ENCODE peak calls at places on chromosomes 4 and X, in four cellular contexts. U is heart left ventricle, H is hepatocyte, M is psoas muscle. T is an unnamed sample.

GRCh38 chrX:152635941-152636340 is 1.8 kb upstream of the GABRQ start:
- DNase-seq in U (no peak), H (peak), M (no peak), T (no peak)

GRCh38 chrX:100687128-100687527 is 43.1 kb downstream of the SRPX2 start:
- DNase-seq in U (no peak), H (no peak), M (no peak), T (no peak)

GRCh38 chrX:81120270-81120935 is 81.3 kb downstream of the HMGN5 start:
- DNase-seq in U (no peak), H (no peak), M (no peak), T (no peak)

GRCh38 chr4:99383833-99384392 is 31.4 kb upstream of the ADH1C start:
- DNase-seq in U (peak), H (peak), M (peak), T (no peak)

GRCh38 chr4:184784628-184785257 is 41.0 kb downstream of the ACSL1 start:
- DNase-seq in U (no peak), H (no peak), M (no peak), T (no peak)

GRCh38 chrX:151929131-151929530 is 16.4 kb downstream of the MAGEA4 start:
- DNase-seq in U (no peak), H (no peak), M (no peak), T (no peak)

GRCh38 chr4:136864580-136865185 is 667.6 kb downstream of the PCDH18 start:
- DNase-seq in U (no peak), H (peak), M (no peak), T (no peak)

GRCh38 chr4:137998666-137999429 is 243.3 kb downstream of the SLC7A11 start:
- DNase-seq in U (no peak), H (no peak), M (no peak), T (no peak)

GRCh38 chrX:154401918-154402621 is 3.9 kb downstream of the RPL10 start:
- DNase-seq in U (no peak), H (peak), M (no peak), T (no peak)

GRCh38 chrX:150704030-150704613 is 10.9 kb downstream of the MTMR1 start:
- DNase-seq in U (no peak), H (no peak), M (no peak), T (no peak)

GRCh38 chr4:151854731-151855130 is 93.9 kb upstream of the GATB start:
- DNase-seq in U (no peak), H (no peak), M (no peak), T (no peak)

GRCh38 chr4:112073201-112073600 is 72.1 kb upstream of the FAM241A start:
- DNase-seq in U (no peak), H (no peak), M (no peak), T (no peak)

GRCh38 chr4:10100734-10101216 is 15.8 kb downstream of the WDR1 start:
- DNase-seq in U (no peak), H (no peak), M (no peak), T (no peak)

GRCh38 chrX:40806511-40807220 is 71.3 kb upstream of the MED14 start:
- DNase-seq in U (no peak), H (no peak), M (no peak), T (no peak)

GRCh38 chrX:123277821-123278220 is 93.7 kb downstream of the GRIA3 start:
- DNase-seq in U (no peak), H (no peak), M (no peak), T (no peak)

GRCh38 chr4:95085118-95085833 is 327.5 kb downstream of the BMPR1B start:
- DNase-seq in U (no peak), H (no peak), M (no peak), T (no peak)

GRCh38 chr4:5874811-5875465 is 17.9 kb downstream of the CRMP1 start:
- DNase-seq in U (no peak), H (no peak), M (no peak), T (no peak)

GRCh38 chr4:87985097-87985886 is 9.8 kb downstream of the SPP1 start:
- DNase-seq in U (peak), H (peak), M (no peak), T (no peak)

GRCh38 chr4:165604181-165604580 is 225.4 kb downstream of the CPE start:
- DNase-seq in U (no peak), H (no peak), M (no peak), T (no peak)

GRCh38 chr4:26141916-26142638 is 178.7 kb upstream of the RBPJ start:
- DNase-seq in U (peak), H (peak), M (peak), T (no peak)

GRCh38 chrX:65697915-65698796 is 30.7 kb downstream of the MSN start:
- DNase-seq in U (peak), H (no peak), M (peak), T (no peak)

GRCh38 chr4:92236907-92237306 is 66.9 kb upstream of the GRID2 start:
- DNase-seq in U (no peak), H (no peak), M (no peak), T (no peak)

GRCh38 chr4:10040049-10040892 is 19.0 kb upstream of the SLC2A9 start:
- DNase-seq in U (no peak), H (no peak), M (no peak), T (peak)

GRCh38 chr4:17695341-17695740 is 80.9 kb downstream of the MED28 start:
- DNase-seq in U (no peak), H (no peak), M (no peak), T (no peak)

GRCh38 chr4:128249787-128250668 is 37.6 kb downstream of the PGRMC2 start:
- DNase-seq in U (no peak), H (no peak), M (no peak), T (no peak)

GRCh38 chrX:12955882-12956703 is 18.8 kb upstream of the TMSB4X start:
- DNase-seq in U (peak), H (peak), M (peak), T (no peak)

GRCh38 chr4:145279122-145279960 is 99.0 kb upstream of the OTUD4 start:
- DNase-seq in U (no peak), H (no peak), M (no peak), T (no peak)

GRCh38 chr4:171644430-171645057 is 168.7 kb upstream of the GALNTL6 start:
- DNase-seq in U (no peak), H (no peak), M (no peak), T (no peak)

GRCh38 chr4:159191989-159192388 is 89.1 kb downstream of the RAPGEF2 start:
- DNase-seq in U (no peak), H (peak), M (no peak), T (no peak)

GRCh38 chr4:90002406-90003040 is 107.9 kb downstream of the MMRN1 start:
- DNase-seq in U (no peak), H (no peak), M (no peak), T (no peak)

GRCh38 chrX:97685753-97686152 is 802.0 kb downstream of the RPA4 start:
- DNase-seq in U (no peak), H (peak), M (no peak), T (no peak)

GRCh38 chr4:13544556-13545393 is 467 bp upstream of the NKX3-2 start:
- DNase-seq in U (peak), H (peak), M (peak), T (no peak)

GRCh38 chr4:13543648-13544555 is at the start of gene NKX3-2:
- DNase-seq in U (peak), H (peak), M (no peak), T (no peak)

GRCh38 chr4:13546374-13546854 is 2.1 kb upstream of the NKX3-2 start:
- DNase-seq in U (no peak), H (no peak), M (no peak), T (no peak)

GRCh38 chr4:13546855-13547562 is 2.7 kb upstream of the NKX3-2 start:
- DNase-seq in U (peak), H (peak), M (no peak), T (no peak)

GRCh38 chr4:13545394-13545808 is 1.1 kb upstream of the NKX3-2 start:
- DNase-seq in U (no peak), H (no peak), M (no peak), T (no peak)
- H3K4me3 ChIP-seq in U (no peak), H (peak), M (peak), T (peak)

GRCh38 chr4:3413217-3413671 is 28.5 kb upstream of the HGFAC start:
- DNase-seq in U (no peak), H (no peak), M (no peak), T (no peak)
- TF ChIP-seq CTCF in U (no peak), H (no peak), M (no peak), T (no peak)

DNA sequence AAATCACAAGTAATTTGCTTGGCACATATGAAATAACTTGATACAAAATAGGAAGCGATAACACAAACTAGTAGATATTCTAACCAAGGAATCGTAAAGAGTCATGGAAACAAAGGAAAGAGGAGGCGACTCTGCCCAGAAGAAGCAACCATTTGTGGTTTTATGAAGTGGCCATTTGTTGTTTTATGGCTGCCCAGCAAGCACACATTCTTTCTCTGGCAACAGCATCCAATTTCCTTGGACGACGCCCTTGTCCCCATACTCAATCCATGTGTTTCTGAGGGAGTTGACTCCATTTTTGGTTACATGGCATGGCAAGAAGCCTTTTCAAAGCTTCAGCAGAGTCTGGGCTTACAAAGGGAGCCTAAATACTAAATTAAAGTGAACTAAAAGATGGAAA is 295.1 kb downstream of the INPP4B start:
- DNase-seq in U (no peak), H (no peak), M (no peak), T (no peak)
- H3K27ac ChIP-seq in U (no peak), H (peak), M (no peak), T (no peak)

GRCh38 chrX:29661290-29661689 is 554.1 kb upstream of the MAGEB2 start:
- DNase-seq in U (no peak), H (no peak), M (no peak), T (no peak)
- H3K4me3 ChIP-seq in U (no peak), H (no peak), M (no peak), T (no peak)

GRCh38 chr4:7167706-7168105 is 24.6 kb upstream of the SORCS2 start:
- DNase-seq in U (no peak), H (no peak), M (no peak), T (no peak)
- TF ChIP-seq CTCF in U (no peak), H (peak), M (no peak), T (no peak)

T was measured in coronary artery.